ENCODE peak calls at places on chromosomes 2 and 18, in nine cellular contexts. A is heart right ventricle; M is CD8-positive, alpha-beta T cell; X is mammary epithelial cell; J is mesothelial cell of epicardium; H is heart left ventricle; T is foreskin keratinocyte; L is Peyer's patch; W is WTC11. Y is an unnamed sample.

GRCh38 chr2:210269148-210269547 is 43.9 kb upstream of the ACADL start:
- DNase-seq in M (no peak), W (no peak), A (no peak), H (no peak), X (no peak), T (no peak), L (no peak), J (no peak), Y (no peak)

GRCh38 chr18:8536226-8536625 is 73.0 kb upstream of the RAB12 start:
- DNase-seq in J (no peak), T (no peak), X (peak; percentile 6), A (no peak), H (no peak), L (no peak), W (no peak), M (no peak), Y (no peak)

GRCh38 chr2:55111570-55112228 is 61.4 kb upstream of the RTN4 start:
- DNase-seq in M (no peak), T (no peak), J (no peak), A (peak; percentile 42), W (no peak), X (no peak), L (no peak), H (peak; percentile 62), Y (peak; percentile 90)

GRCh38 chr2:195094330-195094729 is 562.7 kb upstream of the SLC39A10 start:
- DNase-seq in J (no peak), A (no peak), X (peak; percentile 54), M (no peak), L (no peak), W (no peak), T (peak; percentile 28), H (no peak), Y (peak; percentile 55)

GRCh38 chr18:23228102-23229051 is 93.1 kb downstream of the CABLES1 start:
- DNase-seq in W (no peak), X (no peak), A (no peak), M (no peak), H (no peak), J (no peak), T (no peak), L (peak; percentile 20), Y (no peak)

GRCh38 chr2:128329607-128330006 is 10.9 kb upstream of the HS6ST1 start:
- DNase-seq in L (no peak), M (no peak), X (no peak), J (no peak), W (no peak), T (no peak), A (no peak), H (no peak), Y (no peak)

GRCh38 chr18:6414118-6414722 is 491 bp downstream of the L3MBTL4 start:
- DNase-seq in L (peak; percentile 40), T (no peak), A (peak; percentile 60), J (peak; percentile 42), W (peak; percentile 59), M (no peak), H (peak; percentile 71), X (peak; percentile 7), Y (no peak)

GRCh38 chr2:88190808-88191721 is 20.9 kb downstream of the THNSL2 start:
- DNase-seq in L (no peak), X (peak; percentile 13), M (no peak), T (no peak), H (no peak), W (peak; percentile 74), A (no peak), J (no peak), Y (peak; percentile 67)

DNA sequence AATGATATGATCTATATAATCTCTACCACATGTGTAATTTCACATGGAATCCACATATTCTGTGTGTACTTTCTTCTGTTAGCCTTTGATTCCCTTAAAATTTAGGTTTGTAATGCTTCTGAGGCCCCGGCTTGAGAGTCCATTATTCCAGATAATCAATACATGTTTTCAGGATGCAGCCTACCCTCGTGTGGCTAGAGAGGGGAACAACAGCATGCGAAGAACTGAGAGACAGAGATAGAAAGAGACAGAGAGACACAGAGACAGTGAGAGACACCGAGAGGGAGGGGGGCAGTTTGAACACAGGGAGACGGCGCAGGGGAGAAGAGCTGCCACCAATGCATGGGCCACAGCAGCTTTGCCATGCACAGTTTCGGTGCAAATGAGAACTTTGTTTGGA is 185.4 kb downstream of the SNTG2 start:
- DNase-seq in W (no peak), H (no peak), L (no peak), T (no peak), J (no peak), X (no peak), A (no peak), M (no peak), Y (peak; percentile 1)
- TF ChIP-seq CTCF in W (peak; percentile 21), H (no peak), L (no peak), T (no peak), J (no peak), X (peak; percentile 5), A (no peak), M (no peak), Y (peak; percentile 41)

GRCh38 chr2:96207073-96207777 is 1.4 kb downstream of the STARD7 start:
- DNase-seq in X (peak; percentile 14), T (no peak), L (no peak), H (no peak), W (no peak), A (no peak), M (no peak), J (no peak), Y (no peak)

GRCh38 chr2:96209729-96210085 is 1.1 kb upstream of the STARD7 start:
- DNase-seq in H (no peak), A (no peak), W (no peak), L (no peak), J (no peak), M (no peak), T (no peak), X (no peak), Y (no peak)

GRCh38 chr2:96207778-96208143 is 866 bp downstream of the STARD7 start:
- DNase-seq in A (no peak), T (no peak), H (no peak), L (no peak), J (no peak), W (no peak), M (no peak), X (no peak), Y (no peak)

GRCh38 chr2:96209011-96209728 is 543 bp upstream of the STARD7 start:
- DNase-seq in W (no peak), J (no peak), X (no peak), T (no peak), H (peak; percentile 38), A (no peak), M (no peak), L (no peak), Y (no peak)

DNA sequence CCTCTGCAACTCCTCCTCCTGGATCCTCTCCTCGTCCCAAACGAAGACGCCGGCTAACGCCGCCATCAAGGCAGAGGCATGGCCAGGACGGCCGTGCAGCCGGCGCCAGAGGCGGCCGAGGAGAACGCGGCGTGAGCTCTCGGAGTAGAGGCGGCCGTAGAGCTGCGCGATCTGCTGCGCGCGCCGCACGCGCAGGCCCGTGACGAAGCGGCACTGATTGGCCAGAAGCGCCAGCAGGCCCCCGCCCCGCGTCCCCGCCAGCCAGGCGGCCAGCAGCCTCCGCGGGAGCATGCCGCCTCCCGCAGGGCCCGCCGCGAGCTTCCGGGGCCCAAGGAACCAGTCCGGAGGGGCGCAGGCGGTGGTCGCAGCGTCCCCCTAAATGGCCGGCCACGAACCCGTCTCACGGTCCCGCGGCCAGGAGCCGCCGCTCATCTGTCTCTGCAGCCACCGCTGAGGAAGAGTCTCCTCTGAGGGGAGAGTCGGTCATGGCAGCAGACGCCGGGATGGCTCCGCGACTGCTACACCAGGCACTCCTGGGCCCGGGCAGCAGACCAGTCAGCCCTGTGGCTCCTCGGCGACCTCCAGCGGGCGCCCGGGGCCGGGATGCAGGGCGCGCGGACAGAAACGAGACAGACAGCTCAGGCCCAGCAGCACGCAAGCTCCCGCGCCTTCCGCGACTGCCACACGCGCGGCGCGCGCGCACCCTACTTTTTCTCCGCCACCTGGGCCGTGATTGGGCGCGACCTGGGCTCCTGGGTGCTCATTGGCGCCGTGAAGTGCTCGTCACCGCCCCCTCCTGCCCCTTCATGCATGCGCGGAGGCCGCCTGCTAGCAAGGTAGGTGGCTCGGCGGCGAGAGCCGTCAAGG is at the start of gene STARD7:
- DNase-seq in J (peak; percentile 93), X (peak; percentile 97), W (peak; percentile 99), M (peak; percentile 94), T (peak; percentile 92), L (peak; percentile 99), H (peak; percentile 99), A (peak; percentile 99), Y (peak; percentile 98)
- TF ChIP-seq CTCF in J (peak; percentile 24), X (no peak), W (no peak), M (no peak), T (peak; percentile 31), L (peak; percentile 15), H (no peak), A (peak; percentile 10), Y (no peak)

GRCh38 chr2:101803128-101803527 is 105.6 kb downstream of the MAP4K4 start:
- DNase-seq in L (no peak), X (peak; percentile 54), A (no peak), T (peak; percentile 70), J (no peak), H (no peak), M (no peak), W (no peak), Y (peak; percentile 47)

GRCh38 chr2:101805146-101806088 is 107.9 kb downstream of the MAP4K4 start:
- DNase-seq in J (no peak), T (no peak), A (no peak), H (no peak), W (no peak), M (no peak), L (no peak), X (no peak), Y (no peak)

GRCh38 chr2:101801496-101801895 is 104.0 kb downstream of the MAP4K4 start:
- DNase-seq in W (no peak), J (no peak), L (no peak), A (no peak), M (no peak), H (no peak), X (no peak), T (no peak), Y (no peak)

GRCh38 chr2:101803945-101804696 is 106.6 kb downstream of the MAP4K4 start:
- DNase-seq in J (no peak), A (no peak), M (no peak), H (no peak), T (no peak), L (no peak), X (no peak), W (no peak), Y (peak; percentile 57)

DNA sequence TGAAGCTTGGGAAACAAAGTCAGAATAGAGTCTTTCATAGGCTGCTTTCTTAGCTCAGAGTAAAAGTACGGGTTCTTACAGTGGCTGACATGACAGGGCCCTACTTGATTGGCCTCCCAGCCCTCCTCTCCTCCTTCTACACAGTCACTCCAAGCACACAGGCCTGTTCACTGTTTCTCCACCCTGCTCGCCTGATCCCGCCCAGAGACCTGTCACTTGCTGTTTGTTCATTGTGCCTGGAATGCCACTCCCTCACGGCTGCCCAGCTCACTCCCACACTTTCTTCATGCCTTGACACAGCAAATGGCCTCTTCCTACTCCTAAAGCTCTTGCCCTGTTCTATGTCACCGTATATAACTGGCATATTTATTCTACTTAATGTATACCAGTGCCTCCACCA is 104.8 kb downstream of the MAP4K4 start:
- DNase-seq in X (peak; percentile 61), J (no peak), W (no peak), A (no peak), M (no peak), H (no peak), L (no peak), T (no peak), Y (peak; percentile 66)
- TF ChIP-seq CTCF in X (no peak), J (no peak), W (no peak), A (no peak), M (no peak), H (no peak), L (no peak), T (no peak), Y (no peak)

GRCh38 chr2:111903516-111903915 is 5.1 kb downstream of the MERTK start:
- DNase-seq in L (no peak), H (no peak), M (no peak), J (no peak), A (no peak), W (no peak), T (no peak), X (no peak), Y (no peak)

GRCh38 chr2:111903930-111904439 is 5.6 kb downstream of the MERTK start:
- DNase-seq in J (no peak), W (no peak), A (no peak), X (no peak), M (no peak), T (no peak), L (no peak), H (no peak), Y (no peak)

GRCh38 chr2:111897924-111898702 is at the start of gene MERTK:
- DNase-seq in J (peak; percentile 85), X (peak; percentile 43), H (peak; percentile 92), M (no peak), A (peak; percentile 90), W (peak; percentile 91), L (peak; percentile 43), T (no peak), Y (peak; percentile 44)

GRCh38 chr2:111898703-111899514 is 502 bp downstream of the MERTK start:
- DNase-seq in M (no peak), L (no peak), H (peak; percentile 47), T (no peak), X (no peak), A (peak; percentile 37), J (no peak), W (peak; percentile 57), Y (no peak)

GRCh38 chr2:111900859-111901258 is 2.5 kb downstream of the MERTK start:
- DNase-seq in J (no peak), M (no peak), A (no peak), L (no peak), W (peak; percentile 42), H (no peak), X (peak; percentile 28), T (no peak), Y (peak; percentile 53)
- TF ChIP-seq CTCF in J (no peak), M (no peak), A (peak; percentile 11), L (no peak), W (no peak), H (peak; percentile 28), X (peak; percentile 56), T (peak; percentile 53), Y (no peak)